ENCODE peak calls at places on chromosome 20, in six cellular contexts. P is IMR-90, N is ovary, W is H1, L is NB4, F is suprapubic skin. T is an unnamed sample.

GRCh38 chr20:45970646-45971424 is 1.2 kb downstream of the ZNF335 start:
- DNase-seq in P (peak; percentile 19), N (no peak), W (no peak), L (peak; percentile 46), F (peak; percentile 81), T (no peak)

GRCh38 chr20:7966176-7966575 is 25.9 kb upstream of the HAO1 start:
- DNase-seq in P (no peak), N (no peak), W (no peak), L (no peak), F (no peak), T (no peak)

GRCh38 chr20:49956689-49957443 is 20.7 kb downstream of the RNF114 start:
- DNase-seq in P (no peak), N (no peak), W (no peak), L (peak; percentile 77), F (no peak), T (no peak)

GRCh38 chr20:61693055-61693600 is 372.6 kb downstream of the TAF4 start:
- DNase-seq in P (no peak), N (no peak), W (no peak), L (no peak), F (no peak), T (no peak)

GRCh38 chr20:40110241-40110910 is 578.7 kb downstream of the MAFB start:
- DNase-seq in P (no peak), N (no peak), W (no peak), L (no peak), F (no peak), T (peak; percentile 26)

GRCh38 chr20:24033151-24033550 is 44.6 kb upstream of the GGTLC1 start:
- DNase-seq in P (no peak), N (no peak), W (no peak), L (no peak), F (no peak), T (no peak)

GRCh38 chr20:48783533-48784272 is 44.1 kb downstream of the PREX1 start:
- DNase-seq in P (peak; percentile 22), N (no peak), W (no peak), L (no peak), F (no peak), T (no peak)

GRCh38 chr20:58025233-58025632 is 203.2 kb downstream of the ANKRD60 start:
- DNase-seq in P (no peak), N (no peak), W (no peak), L (no peak), F (no peak), T (peak; percentile 82)

DNA sequence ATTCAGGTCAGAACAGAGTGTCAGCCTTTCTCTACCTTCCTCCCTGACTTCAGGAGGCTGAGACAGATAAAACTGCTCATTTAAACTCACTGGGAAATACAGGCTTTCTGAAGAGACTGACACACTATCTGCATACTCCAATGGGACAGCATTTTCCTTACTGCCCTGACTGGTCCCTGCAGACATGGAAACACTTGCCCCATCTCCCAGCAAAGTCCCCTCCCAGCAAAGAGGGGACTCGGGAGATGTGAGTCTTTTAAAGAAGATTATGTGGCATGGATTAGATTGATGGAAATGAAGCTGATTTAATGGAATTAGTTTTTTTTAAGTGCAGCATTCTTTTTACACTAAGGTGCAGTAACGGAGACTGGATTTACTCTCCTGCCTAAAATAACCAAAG is 90.8 kb downstream of the CFAP61 start:
- DNase-seq in P (no peak), N (no peak), W (no peak), L (no peak), F (no peak), T (no peak)
- TF ChIP-seq CTCF in P (no peak), N (no peak), W (no peak), L (no peak), F (no peak), T (no peak)

GRCh38 chr20:3044336-3044965 is 1.0 kb downstream of the GNRH2 start:
- DNase-seq in P (no peak), N (no peak), W (no peak), L (no peak), F (no peak), T (no peak)

GRCh38 chr20:3043381-3043780 is at the start of gene GNRH2:
- DNase-seq in P (no peak), N (no peak), W (no peak), L (no peak), F (no peak), T (no peak)

GRCh38 chr20:3046677-3047462 is 1.0 kb downstream of the MRPS26 start:
- DNase-seq in P (no peak), N (no peak), W (peak; percentile 62), L (no peak), F (no peak), T (no peak)

GRCh38 chr20:3045816-3046676 is at the start of gene MRPS26:
- DNase-seq in P (peak; percentile 81), N (peak; percentile 85), W (peak; percentile 92), L (peak; percentile 65), F (peak; percentile 91), T (peak; percentile 96)

DNA sequence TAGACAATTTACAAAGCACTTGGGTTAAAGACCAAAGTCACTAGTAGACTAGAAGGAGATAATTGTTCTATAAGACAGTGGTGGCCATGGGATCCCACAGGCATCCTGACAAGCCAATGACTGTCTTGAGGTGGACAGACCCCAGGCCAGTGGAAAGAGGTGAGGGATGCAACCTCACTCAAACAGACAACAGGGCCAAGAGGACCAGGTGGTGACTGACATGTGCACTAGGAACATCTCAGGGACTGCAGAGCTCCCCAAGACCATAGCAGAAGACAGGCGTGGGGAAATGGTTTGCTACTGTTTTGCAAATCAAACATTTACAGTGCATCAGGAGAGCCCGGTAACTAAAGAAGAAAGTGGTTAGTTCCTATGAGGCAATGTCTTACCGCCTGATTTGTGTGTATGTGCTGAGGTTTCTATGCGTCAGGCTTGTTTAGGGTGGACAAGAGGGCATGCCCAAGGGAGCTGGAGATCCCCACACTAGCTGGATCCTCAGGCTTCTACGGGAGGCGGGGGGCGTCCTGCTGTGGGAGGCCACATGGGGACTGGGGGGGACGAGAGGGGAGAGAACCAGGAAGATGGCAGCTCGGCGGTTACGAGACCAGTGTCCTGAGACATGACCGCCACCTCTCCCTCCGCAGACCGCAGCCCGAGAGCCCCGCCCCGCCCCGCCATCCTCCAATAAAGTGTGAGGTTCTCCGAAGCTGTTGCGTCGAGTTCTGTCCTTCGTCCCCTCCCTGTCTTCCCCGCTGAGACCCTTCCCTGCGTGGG is 623 bp upstream of the MRPS26 start:
- DNase-seq in P (peak; percentile 86), N (no peak), W (no peak), L (peak; percentile 97), F (peak; percentile 90), T (peak; percentile 96)
- TF ChIP-seq POLR2A in P (no peak), N (no peak), W (no peak), L (no peak), F (no peak), T (no peak)

GRCh38 chr20:17960927-17961599 is 7.5 kb downstream of the SNX5 start:
- DNase-seq in P (peak; percentile 66), N (peak; percentile 80), W (no peak), L (no peak), F (no peak), T (no peak)
- H3K4me3 ChIP-seq in P (no peak overlapping the region), N (no peak overlapping the region), W (no peak overlapping the region), L (peak overlapping the region; percentile 35), F (peak overlapping the region; percentile 11), T (no peak overlapping the region)

GRCh38 chr20:36478137-36478905 is 63.0 kb upstream of the MYL9 start:
- DNase-seq in P (peak; percentile 54), N (no peak), W (no peak), L (no peak), F (no peak), T (no peak)
- TF ChIP-seq CTCF in P (no peak), N (no peak), W (peak; percentile 27), L (no peak), F (no peak), T (no peak)

T was measured in lower leg skin.